ENCODE peak calls at places on chromosome X, in eight cellular contexts. R, A, V, C, E, Z, P and J are unnamed samples.
A peak's percentile ranks its signal among the peaks of the same experiment; 100 is the strongest.

GRCh38 chrX:19177710-19178109 is 55.4 kb upstream of the ADGRG2 start:
- DNase-seq in R (no peak), A (no peak), V (no peak), C (no peak), E (no peak), Z (no peak), P (no peak), J (no peak)

GRCh38 chrX:107272431-107272921 is 66.1 kb downstream of the DNAAF6 start:
- DNase-seq in R (no peak), A (no peak), V (no peak), C (peak; percentile 64), E (no peak), Z (no peak), P (no peak), J (no peak)

GRCh38 chrX:72107320-72107719 is 24.4 kb downstream of the RTL5 start:
- DNase-seq in R (no peak), A (peak; percentile 11), V (no peak), C (peak; percentile 51), E (no peak), Z (peak; percentile 21), P (no peak), J (no peak)

GRCh38 chrX:84216406-84216805 is 28.4 kb upstream of the RPS6KA6 start:
- DNase-seq in R (no peak), A (no peak), V (no peak), C (no peak), E (no peak), Z (no peak), P (no peak), J (no peak)

GRCh38 chrX:85084770-85085393 is 81.2 kb downstream of the APOOL start:
- DNase-seq in R (peak; percentile 54), A (peak; percentile 49), V (no peak), C (peak; percentile 37), E (no peak), Z (peak; percentile 40), P (no peak), J (no peak)

GRCh38 chrX:153304988-153305736 is 16.4 kb downstream of the PNMA6F start:
- DNase-seq in R (no peak), A (no peak), V (no peak), C (no peak), E (no peak), Z (no peak), P (no peak), J (no peak)

GRCh38 chrX:119398974-119399771 is at the start of gene SLC25A43:
- DNase-seq in R (no peak), A (peak; percentile 83), V (no peak), C (peak; percentile 44), E (peak; percentile 53), Z (peak; percentile 51), P (peak; percentile 73), J (no peak)

GRCh38 chrX:24963823-24964222 is 51.9 kb downstream of the ARX start:
- DNase-seq in R (no peak), A (no peak), V (no peak), C (no peak), E (no peak), Z (no peak), P (no peak), J (no peak)

GRCh38 chrX:140765043-140765784 is 55.7 kb downstream of the LINC00632 start:
- DNase-seq in R (peak; percentile 31), A (no peak), V (no peak), C (peak; percentile 31), E (no peak), Z (peak; percentile 71), P (no peak), J (no peak)

GRCh38 chrX:131802836-131803626 is 220.1 kb upstream of the STK26 start:
- DNase-seq in R (no peak), A (peak; percentile 39), V (no peak), C (peak; percentile 69), E (peak; percentile 76), Z (no peak), P (no peak), J (no peak)

GRCh38 chrX:44415639-44416386 is 72.3 kb upstream of the EFHC2 start:
- DNase-seq in R (no peak), A (no peak), V (no peak), C (no peak), E (no peak), Z (no peak), P (peak; percentile 48), J (no peak)

GRCh38 chrX:48493890-48494364 is 14.9 kb upstream of the PORCN start:
- DNase-seq in R (peak; percentile 62), A (peak; percentile 41), V (no peak), C (no peak), E (no peak), Z (peak; percentile 67), P (no peak), J (no peak)

GRCh38 chrX:107766470-107767140 is 9.0 kb downstream of the TSC22D3 start:
- DNase-seq in R (no peak), A (no peak), V (no peak), C (no peak), E (peak; percentile 71), Z (peak; percentile 80), P (no peak), J (no peak)

GRCh38 chrX:78754917-78755316 is 7.4 kb downstream of the LPAR4 start:
- DNase-seq in R (no peak), A (no peak), V (no peak), C (no peak), E (no peak), Z (no peak), P (no peak), J (no peak)

GRCh38 chrX:46722742-46723568 is 36.0 kb downstream of the SLC9A7 start:
- DNase-seq in R (no peak), A (no peak), V (no peak), C (no peak), E (no peak), Z (no peak), P (no peak), J (no peak)

GRCh38 chrX:63784346-63784901 is 590 bp downstream of the ARHGEF9 start:
- DNase-seq in R (no peak), A (no peak), V (no peak), C (no peak), E (no peak), Z (no peak), P (no peak), J (no peak)

GRCh38 chrX:80828232-80828631 is 18.6 kb upstream of the BRWD3 start:
- DNase-seq in R (no peak), A (no peak), V (no peak), C (no peak), E (no peak), Z (no peak), P (no peak), J (no peak)

GRCh38 chrX:115696039-115696438 is 135.1 kb downstream of the PLS3 start:
- DNase-seq in R (no peak), A (no peak), V (no peak), C (no peak), E (no peak), Z (no peak), P (no peak), J (no peak)

GRCh38 chrX:152817082-152817744 is 13.3 kb downstream of the CETN2 start:
- DNase-seq in R (peak; percentile 47), A (peak; percentile 55), V (no peak), C (peak; percentile 38), E (no peak), Z (peak; percentile 52), P (no peak), J (no peak)

GRCh38 chrX:136080766-136081165 is 66.6 kb upstream of the FHL1 start:
- DNase-seq in R (no peak), A (no peak), V (no peak), C (no peak), E (no peak), Z (no peak), P (no peak), J (no peak)

GRCh38 chrX:149383852-149384251 is 121.3 kb downstream of the IDS start:
- DNase-seq in R (no peak), A (no peak), V (no peak), C (no peak), E (no peak), Z (no peak), P (no peak), J (no peak)

DNA sequence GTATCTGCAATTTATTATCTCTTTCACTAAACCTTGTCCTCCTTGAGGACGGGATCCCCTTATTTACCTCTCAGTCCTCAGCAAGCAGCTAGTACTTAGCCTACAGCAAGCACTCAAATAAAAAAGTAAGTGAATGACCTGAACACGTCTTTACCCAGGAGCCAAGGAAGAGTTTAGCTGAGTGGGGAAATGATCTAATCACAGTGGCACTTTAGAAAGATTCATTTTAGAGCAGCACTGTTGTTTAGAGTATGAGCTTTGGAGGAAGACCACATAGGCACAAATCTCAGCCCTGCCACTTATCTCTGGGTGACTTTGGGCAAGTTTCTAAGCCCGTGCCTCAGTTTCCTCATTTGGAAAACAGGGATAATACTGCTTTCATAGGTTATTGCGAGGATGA is 2.7 kb downstream of the FAM120C start:
- DNase-seq in R (no peak), A (no peak), V (no peak), C (no peak), E (no peak), Z (peak; percentile 18), P (no peak), J (no peak)
- H3K4me3 ChIP-seq in R (peak overlapping the region; percentile 67), A (peak overlapping the region; percentile 18), V (peak overlapping the region; percentile 23), C (peak overlapping the region; percentile 91), E (no peak overlapping the region), Z (no peak overlapping the region), P (no peak overlapping the region), J (peak overlapping the region; percentile 56)

GRCh38 chrX:77441479-77441878 is 5.7 kb upstream of the FGF16 start:
- DNase-seq in R (no peak), A (no peak), V (no peak), C (no peak), E (no peak), Z (no peak), P (no peak), J (no peak)

GRCh38 chrX:77446840-77447239 is 349 bp upstream of the FGF16 start:
- DNase-seq in R (no peak), A (no peak), V (no peak), C (no peak), E (no peak), Z (peak; percentile 44), P (no peak), J (no peak)

GRCh38 chrX:77442728-77443127 is 4.5 kb upstream of the FGF16 start:
- DNase-seq in R (peak; percentile 79), A (no peak), V (no peak), C (peak; percentile 34), E (no peak), Z (peak; percentile 41), P (no peak), J (peak; percentile 29)

GRCh38 chrX:77446029-77446585 is 1.1 kb upstream of the FGF16 start:
- DNase-seq in R (no peak), A (no peak), V (no peak), C (no peak), E (no peak), Z (no peak), P (peak; percentile 40), J (no peak)

GRCh38 chrX:77444075-77444474 is 3.1 kb upstream of the FGF16 start:
- DNase-seq in R (no peak), A (no peak), V (no peak), C (no peak), E (no peak), Z (no peak), P (no peak), J (no peak)
- TF ChIP-seq CTCF in R (no peak), A (no peak), V (no peak), C (no peak), E (no peak), Z (no peak), P (no peak), J (no peak)

GRCh38 chrX:11349661-11350337 is 56.6 kb downstream of the AMELX start:
- DNase-seq in R (no peak), A (no peak), V (no peak), C (no peak), E (no peak), Z (no peak), P (no peak), J (no peak)
- H3K4me3 ChIP-seq in R (no peak overlapping the region), A (no peak overlapping the region), V (no peak overlapping the region), C (no peak overlapping the region), E (no peak overlapping the region), Z (no peak overlapping the region), P (no peak overlapping the region), J (no peak overlapping the region)

GRCh38 chrX:37594755-37595382 is 23.4 kb downstream of the LANCL3 start:
- DNase-seq in R (no peak), A (no peak), V (no peak), C (no peak), E (no peak), Z (no peak), P (no peak), J (no peak)
- TF ChIP-seq CTCF in R (no peak), A (no peak), V (no peak), C (no peak), E (no peak), Z (no peak), P (no peak), J (no peak)